ENCODE peak calls at places on chromosomes 2 and 18, in four cellular contexts. M is PC-3, L is GM23248, B is PC-9. U is an unnamed sample.

GRCh38 chr2:69386376-69386775 is 651 bp downstream of the GFPT1 start:
- DNase-seq in B (no peak), M (no peak), L (peak; percentile 17), U (no peak)

GRCh38 chr2:168583710-168584521 is 127.8 kb downstream of the CERS6 start:
- DNase-seq in B (no peak), L (peak; percentile 78), M (peak; percentile 79), U (no peak)

GRCh38 chr18:49846263-49846662 is 32.9 kb upstream of the ACAA2 start:
- DNase-seq in B (no peak), L (peak; percentile 87), M (no peak), U (peak; percentile 47)

GRCh38 chr2:196459539-196459938 is 180.0 kb upstream of the CCDC150 start:
- DNase-seq in M (peak; percentile 36), L (no peak), B (no peak), U (no peak)

GRCh38 chr18:58649966-58650816 is 21.1 kb upstream of the MALT1 start:
- DNase-seq in M (no peak), L (no peak), B (no peak), U (no peak)

GRCh38 chr2:189155795-189156194 is 23.8 kb downstream of the COL5A2 start:
- DNase-seq in B (no peak), M (no peak), L (peak; percentile 39), U (no peak)

GRCh38 chr2:22854588-22854987 is 530.4 kb upstream of the KLHL29 start:
- DNase-seq in M (no peak), B (no peak), L (no peak), U (no peak)

GRCh38 chr18:21740724-21741510 is at the start of gene MIB1:
- DNase-seq in M (no peak), L (peak; percentile 67), B (no peak), U (peak; percentile 84)

GRCh38 chr2:233424028-233424951 is 70.0 kb downstream of the DGKD start:
- DNase-seq in M (peak; percentile 38), L (no peak), B (no peak), U (no peak)

GRCh38 chr2:69385443-69386151 is 1.4 kb downstream of the GFPT1 start:
- DNase-seq in L (peak; percentile 63), B (peak; percentile 38), M (peak; percentile 9), U (peak; percentile 12)

GRCh38 chr2:228535396-228535795 is 353.9 kb upstream of the SPHKAP start:
- DNase-seq in L (no peak), M (peak; percentile 37), B (no peak), U (no peak)

GRCh38 chr2:24015562-24016375 is 5.9 kb downstream of the MFSD2B start:
- DNase-seq in M (peak; percentile 98), B (peak; percentile 99), L (peak; percentile 75), U (peak; percentile 56)

GRCh38 chr18:12291161-12291560 is 16.9 kb upstream of the TUBB6 start:
- DNase-seq in M (no peak), B (no peak), L (no peak), U (no peak)

GRCh38 chr2:31239842-31240198 is 5.9 kb downstream of the EHD3 start:
- DNase-seq in L (peak; percentile 88), B (no peak), M (no peak), U (no peak)

GRCh38 chr2:147630585-147630984 is 214.2 kb upstream of the ACVR2A start:
- DNase-seq in L (peak; percentile 30), B (no peak), M (no peak), U (no peak)

GRCh38 chr18:46497129-46497528 is 159.9 kb downstream of the LOXHD1 start:
- DNase-seq in L (peak; percentile 46), B (no peak), M (peak; percentile 35), U (peak; percentile 71)

GRCh38 chr2:230721712-230722111 is 9.1 kb downstream of the CAB39 start:
- DNase-seq in B (peak; percentile 54), L (peak; percentile 39), M (peak; percentile 29), U (no peak)

GRCh38 chr2:108922141-108922915 is 66.7 kb downstream of the EDAR start:
- DNase-seq in M (peak; percentile 80), B (peak; percentile 62), L (peak; percentile 76), U (no peak)

GRCh38 chr18:6055711-6056110 is 160.4 kb upstream of the TMEM200C start:
- DNase-seq in B (no peak), M (peak; percentile 88), L (peak; percentile 82), U (no peak)

GRCh38 chr2:45651415-45652089 is at the start of gene PRKCE:
- DNase-seq in B (no peak), M (peak; percentile 47), L (peak; percentile 56), U (peak; percentile 54)

GRCh38 chr2:168237741-168238140 is 9.7 kb downstream of the STK39 start:
- DNase-seq in B (no peak), M (peak; percentile 30), L (peak; percentile 38), U (no peak)

GRCh38 chr2:216884347-216884746 is 24.5 kb upstream of the TNP1 start:
- DNase-seq in L (no peak), M (no peak), B (no peak), U (no peak)

GRCh38 chr2:205169453-205169852 is 512.8 kb upstream of the NRP2 start:
- DNase-seq in L (no peak), M (no peak), B (no peak), U (no peak)

GRCh38 chr18:48860276-48861180 is 90.2 kb downstream of the SMAD7 start:
- DNase-seq in B (no peak), M (no peak), L (no peak), U (no peak)

GRCh38 chr2:54456526-54457325 is 599 bp downstream of the SPTBN1 start:
- DNase-seq in B (no peak), L (peak; percentile 71), M (peak; percentile 25), U (peak; percentile 68)

GRCh38 chr2:160367887-160368286 is 125.7 kb downstream of the RBMS1 start:
- DNase-seq in M (peak; percentile 40), B (no peak), L (peak; percentile 92), U (peak; percentile 22)

GRCh38 chr2:19901201-19901457 is 654 bp downstream of the TTC32 start:
- DNase-seq in L (no peak), M (no peak), B (no peak), U (no peak)

GRCh38 chr2:160415991-160416390 is 77.6 kb downstream of the RBMS1 start:
- DNase-seq in B (no peak), L (peak; percentile 87), M (peak; percentile 40), U (no peak)

GRCh38 chr18:47953471-47953931 is 23.0 kb upstream of the SMAD2 start:
- DNase-seq in L (peak; percentile 82), M (peak; percentile 11), B (no peak), U (no peak)

GRCh38 chr2:229780856-229781773 is 66.8 kb upstream of the DNER start:
- DNase-seq in M (peak; percentile 59), L (peak; percentile 56), B (peak; percentile 61), U (peak; percentile 39)

GRCh38 chr2:236167297-236168109 is 683 bp downstream of the GBX2 start:
- DNase-seq in L (peak; percentile 73), M (peak; percentile 54), B (peak; percentile 39), U (peak; percentile 70)

GRCh38 chr2:178306351-178307073 is 112.2 kb downstream of the OSBPL6 start:
- DNase-seq in L (peak; percentile 68), M (peak; percentile 67), B (no peak), U (peak; percentile 69)

GRCh38 chr2:66440011-66440542 is 5.2 kb downstream of the MEIS1 start:
- DNase-seq in B (no peak), M (no peak), L (peak; percentile 63), U (peak; percentile 22)

GRCh38 chr2:66437601-66438497 is 2.9 kb downstream of the MEIS1 start:
- DNase-seq in M (no peak), B (no peak), L (peak; percentile 71), U (peak; percentile 22)

GRCh38 chr2:66439291-66440010 is 4.5 kb downstream of the MEIS1 start:
- DNase-seq in B (no peak), L (peak; percentile 62), M (no peak), U (no peak)

GRCh38 chr2:66437055-66437454 is 2.1 kb downstream of the MEIS1 start:
- DNase-seq in M (no peak), L (peak; percentile 50), B (no peak), U (no peak)

GRCh38 chr2:66438498-66439290 is 3.8 kb downstream of the MEIS1 start:
- DNase-seq in B (no peak), L (peak; percentile 48), M (no peak), U (no peak)
- TF ChIP-seq EZH2 in B (no peak), L (no peak), M (no peak), U (no peak)

GRCh38 chr2:134104754-134105153 is 149.1 kb upstream of the MGAT5 start:
- DNase-seq in L (no peak), B (no peak), M (peak; percentile 71), U (no peak)

GRCh38 chr2:134103196-134103595 is 150.7 kb upstream of the MGAT5 start:
- DNase-seq in B (no peak), M (no peak), L (no peak), U (no peak)

GRCh38 chr2:134097740-134098139 is 156.1 kb upstream of the MGAT5 start:
- DNase-seq in M (no peak), B (no peak), L (no peak), U (no peak)

GRCh38 chr2:134098258-134098785 is 155.6 kb upstream of the MGAT5 start:
- DNase-seq in B (no peak), M (no peak), L (no peak), U (no peak)

GRCh38 chr2:134099273-134099672 is 154.6 kb upstream of the MGAT5 start:
- DNase-seq in M (no peak), L (no peak), B (no peak), U (no peak)
- H3K4me3 ChIP-seq in M (no peak overlapping the region), L (no peak overlapping the region), B (no peak overlapping the region), U (no peak overlapping the region)

GRCh38 chr2:7987992-7988391 is 693.9 kb upstream of the ID2 start:
- DNase-seq in M (no peak), B (no peak), L (no peak), U (no peak)
- H3K9me2 ChIP-seq in M (no peaks in the 10 kb centered on the region), B (no peaks in the 10 kb centered on the region), L (no peaks in the 10 kb centered on the region), U (no peaks in the 10 kb centered on the region)

DNA sequence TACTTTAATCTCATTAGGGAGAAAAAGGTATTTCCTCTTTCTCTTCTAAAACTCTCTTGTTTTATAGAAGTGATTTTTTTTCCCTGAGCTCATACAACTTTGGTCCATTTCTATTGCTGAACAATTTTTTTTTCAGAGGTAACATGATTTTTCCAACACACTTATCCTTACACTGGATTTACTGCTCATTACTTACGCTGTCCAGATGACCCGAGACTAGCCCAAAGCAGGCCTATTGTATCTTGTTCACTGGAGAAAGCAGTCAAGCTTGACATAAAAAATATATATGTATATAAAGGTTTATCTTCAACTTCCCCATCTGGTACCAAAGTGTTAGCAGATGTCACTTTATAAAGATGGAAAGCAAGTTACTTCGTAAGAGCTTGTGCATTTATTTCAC is 70.4 kb upstream of the KIDINS220 start:
- DNase-seq in B (no peak), M (no peak), L (no peak), U (no peak)
- TF ChIP-seq EZH2 in B (no peak), M (no peak), L (no peak), U (no peak)

GRCh38 chr2:200588076-200588678 is 2.4 kb downstream of the AOX1 start:
- DNase-seq in L (no peak), B (no peak), M (no peak), U (no peak)
- H3K4me3 ChIP-seq in L (no peak overlapping the region), B (no peak overlapping the region), M (no peak overlapping the region), U (no peak overlapping the region)

GRCh38 chr2:128638741-128639477 is 320.2 kb upstream of the HS6ST1 start:
- DNase-seq in B (peak; percentile 63), L (peak; percentile 70), M (no peak), U (no peak)

GRCh38 chr2:128639693-128640092 is 321.0 kb upstream of the HS6ST1 start:
- DNase-seq in M (no peak), L (peak; percentile 14), B (no peak), U (no peak)

GRCh38 chr2:128636802-128637147 is 318.1 kb upstream of the HS6ST1 start:
- DNase-seq in L (no peak), B (no peak), M (no peak), U (no peak)

GRCh38 chr2:128637481-128638155 is 318.9 kb upstream of the HS6ST1 start:
- DNase-seq in B (no peak), L (peak; percentile 30), M (no peak), U (no peak)

GRCh38 chr2:128638311-128638710 is 319.6 kb upstream of the HS6ST1 start:
- DNase-seq in M (no peak), L (no peak), B (no peak), U (no peak)
- H3K9me2 ChIP-seq in M (no peaks in the 10 kb centered on the region), L (no peaks in the 10 kb centered on the region), B (no peaks in the 10 kb centered on the region), U (no peaks in the 10 kb centered on the region)

U was measured in hepatocyte.